ENCODE peak calls at places on chromosome 17, in seven cellular contexts. Q is RWPE1, P is heart right ventricle, N is Peyer's patch, D is HT-29, F is amniotic stem cell, U is C1 segment of cervical spinal cord. E is an unnamed sample.

GRCh38 chr17:13736915-13737314 is 135.2 kb upstream of the HS3ST3A1 start:
- DNase-seq in Q (no peak), P (no peak), N (no peak), D (no peak), F (no peak), U (no peak), E (no peak)

GRCh38 chr17:41492771-41493170 is 3.1 kb upstream of the KRT36 start:
- DNase-seq in Q (no peak), P (peak), N (no peak), D (peak), F (no peak), U (peak), E (no peak)

GRCh38 chr17:57259817-57260216 is 3.5 kb downstream of the MSI2 start:
- DNase-seq in Q (no peak), P (no peak), N (no peak), D (no peak), F (no peak), U (no peak), E (no peak)

GRCh38 chr17:38616361-38616760 is 10.6 kb upstream of the SRCIN1 start:
- DNase-seq in Q (no peak), P (no peak), N (no peak), D (no peak), F (no peak), U (no peak), E (no peak)

GRCh38 chr17:3892095-3892998 is 506 bp downstream of the CAMKK1 start:
- DNase-seq in Q (peak), P (peak), N (peak), D (peak), F (peak), U (peak), E (peak)

GRCh38 chr17:33370384-33370783 is 77.3 kb upstream of the ASIC2 start:
- DNase-seq in Q (no peak), P (no peak), N (no peak), D (no peak), F (no peak), U (no peak), E (no peak)

GRCh38 chr17:49508061-49508865 is 13.2 kb downstream of the NGFR start:
- DNase-seq in Q (peak), P (no peak), N (no peak), D (no peak), F (peak), U (no peak), E (no peak)

GRCh38 chr17:19288453-19288852 is 51.3 kb downstream of the EPN2 start:
- DNase-seq in Q (no peak), P (no peak), N (no peak), D (no peak), F (no peak), U (no peak), E (no peak)

GRCh38 chr17:72998343-72998742 is 94.1 kb downstream of the SLC39A11 start:
- DNase-seq in Q (no peak), P (no peak), N (no peak), D (no peak), F (no peak), U (no peak), E (no peak)

GRCh38 chr17:38885044-38885727 is 15.3 kb downstream of the LASP1 start:
- DNase-seq in Q (no peak), P (no peak), N (no peak), D (no peak), F (no peak), U (no peak), E (peak)

GRCh38 chr17:80632046-80632581 is 87.5 kb downstream of the RPTOR start:
- DNase-seq in Q (no peak), P (no peak), N (no peak), D (no peak), F (no peak), U (no peak), E (no peak)

GRCh38 chr17:73954981-73955380 is 248.5 kb upstream of the RPL38 start:
- DNase-seq in Q (no peak), P (no peak), N (no peak), D (no peak), F (no peak), U (no peak), E (peak)

GRCh38 chr17:41762841-41763240 is 23.7 kb downstream of the JUP start:
- DNase-seq in Q (no peak), P (no peak), N (no peak), D (no peak), F (no peak), U (no peak), E (no peak)

GRCh38 chr17:65727832-65728231 is 166.4 kb upstream of the AXIN2 start:
- DNase-seq in Q (no peak), P (no peak), N (no peak), D (no peak), F (no peak), U (no peak), E (no peak)

GRCh38 chr17:80261159-80261894 is 675 bp downstream of the RNF213 start:
- DNase-seq in Q (peak), P (peak), N (peak), D (peak), F (no peak), U (peak), E (peak)

GRCh38 chr17:4948997-4949320 is 629 bp upstream of the PFN1 start:
- DNase-seq in Q (peak), P (peak), N (peak), D (peak), F (peak), U (peak), E (peak)

GRCh38 chr17:81934850-81935708 is 2.0 kb downstream of the PYCR1 start:
- DNase-seq in Q (no peak), P (no peak), N (no peak), D (no peak), F (no peak), U (no peak), E (no peak)

GRCh38 chr17:32882029-32882428 is 5.1 kb upstream of the MYO1D start:
- DNase-seq in Q (no peak), P (no peak), N (no peak), D (no peak), F (no peak), U (no peak), E (no peak)

GRCh38 chr17:47695664-47696376 is 1.9 kb downstream of the TBKBP1 start:
- DNase-seq in Q (no peak), P (no peak), N (no peak), D (no peak), F (no peak), U (no peak), E (no peak)

GRCh38 chr17:32490101-32490482 is 3.3 kb downstream of the CDK5R1 start:
- DNase-seq in Q (no peak), P (no peak), N (no peak), D (no peak), F (no peak), U (no peak), E (no peak)

GRCh38 chr17:17358060-17358751 is 55.0 kb downstream of the NT5M start:
- DNase-seq in Q (no peak), P (no peak), N (no peak), D (no peak), F (no peak), U (no peak), E (no peak)

GRCh38 chr17:68443974-68444464 is 13.3 kb downstream of the WIPI1 start:
- DNase-seq in Q (no peak), P (no peak), N (no peak), D (no peak), F (no peak), U (no peak), E (no peak)

GRCh38 chr17:28178800-28179199 is 136.3 kb downstream of the NLK start:
- DNase-seq in Q (no peak), P (no peak), N (no peak), D (no peak), F (no peak), U (no peak), E (no peak)

GRCh38 chr17:81641825-81642489 is 5.0 kb downstream of the TSPAN10 start:
- DNase-seq in Q (peak), P (no peak), N (no peak), D (peak), F (peak), U (no peak), E (no peak)